ENCODE peak calls at places on chromosomes 11 and 22, in eight cellular contexts. T is progenitor cell of endocrine pancreas, B is bronchial epithelial cell, V is GM13976, O is fibroblast of mammary gland, J is tibial artery, Y is dorsolateral prefrontal cortex, M is kidney. R is an unnamed sample.

GRCh38 chr11:47395225-47396048 is 13.0 kb upstream of the SLC39A13 start:
- DNase-seq in V (no peak), J (peak; percentile 67), O (no peak), T (no peak), M (peak; percentile 76), B (no peak), Y (no peak), R (no peak)

GRCh38 chr22:36580846-36581245 is 51.9 kb upstream of the EIF3D start:
- DNase-seq in O (no peak), J (no peak), V (no peak), Y (no peak), T (no peak), M (peak; percentile 12), B (no peak), R (no peak)

GRCh38 chr11:129374993-129375721 is 491 bp upstream of the BARX2 start:
- DNase-seq in M (peak; percentile 80), V (peak; percentile 37), B (peak; percentile 45), J (no peak), O (no peak), Y (no peak), T (peak; percentile 31), R (peak; percentile 26)

GRCh38 chr11:119839504-119840133 is 110.6 kb upstream of the NECTIN1 start:
- DNase-seq in J (no peak), O (no peak), Y (no peak), M (no peak), T (no peak), B (no peak), V (no peak), R (no peak)

GRCh38 chr11:84261707-84262106 is 975.5 kb upstream of the CCDC90B start:
- DNase-seq in Y (no peak), O (peak; percentile 18), M (no peak), T (no peak), V (no peak), B (peak; percentile 6), J (no peak), R (no peak)

GRCh38 chr22:41094036-41094435 is 1.6 kb downstream of the EP300 start:
- DNase-seq in O (peak; percentile 49), M (no peak), V (peak; percentile 36), B (peak; percentile 32), T (no peak), J (no peak), Y (no peak), R (peak; percentile 42)

GRCh38 chr11:3357994-3358676 is 20.8 kb downstream of the ZNF195 start:
- DNase-seq in B (no peak), J (no peak), V (no peak), O (no peak), M (no peak), Y (no peak), T (no peak), R (no peak)

GRCh38 chr11:111526501-111526900 is 11.9 kb downstream of the HOATZ start:
- DNase-seq in M (no peak), B (peak; percentile 96), T (no peak), J (no peak), V (peak; percentile 67), O (peak; percentile 72), Y (no peak), R (no peak)

GRCh38 chr22:38843201-38843715 is 570 bp downstream of the NPTXR start:
- DNase-seq in O (peak; percentile 52), Y (no peak), J (no peak), T (peak; percentile 48), M (no peak), V (peak; percentile 69), B (peak; percentile 16), R (no peak)

DNA sequence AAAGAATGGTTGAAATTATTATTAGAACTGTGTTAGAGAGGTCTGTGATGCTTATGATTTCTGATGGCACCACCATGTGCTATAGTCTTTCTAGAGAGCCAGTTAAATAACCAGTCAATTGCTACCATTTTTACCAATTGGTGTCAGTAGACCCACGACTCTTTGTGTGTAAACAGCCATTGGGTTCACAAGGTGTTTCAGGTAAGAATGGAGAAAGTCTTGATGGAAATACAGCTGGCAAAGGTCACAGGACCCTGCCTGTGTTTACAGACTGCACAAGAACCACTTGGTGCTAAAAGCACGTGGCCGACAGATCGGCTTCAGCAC is 30.5 kb upstream of the OR10G7 start:
- DNase-seq in V (no peak), M (no peak), T (no peak), J (no peak), B (no peak), O (no peak), Y (no peak), R (no peak)
- TF ChIP-seq CTCF in V (no peak), M (no peak), T (no peak), J (no peak), B (no peak), O (no peak), Y (peak; percentile 23), R (no peak)

GRCh38 chr11:79052539-79052938 is 388.3 kb downstream of the TENM4 start:
- DNase-seq in B (no peak), V (no peak), O (no peak), T (no peak), J (no peak), M (no peak), Y (no peak), R (no peak)
- TF ChIP-seq CTCF in B (peak; percentile 35), V (no peak), O (peak; percentile 10), T (peak; percentile 35), J (no peak), M (peak; percentile 7), Y (peak; percentile 31), R (no peak)

DNA sequence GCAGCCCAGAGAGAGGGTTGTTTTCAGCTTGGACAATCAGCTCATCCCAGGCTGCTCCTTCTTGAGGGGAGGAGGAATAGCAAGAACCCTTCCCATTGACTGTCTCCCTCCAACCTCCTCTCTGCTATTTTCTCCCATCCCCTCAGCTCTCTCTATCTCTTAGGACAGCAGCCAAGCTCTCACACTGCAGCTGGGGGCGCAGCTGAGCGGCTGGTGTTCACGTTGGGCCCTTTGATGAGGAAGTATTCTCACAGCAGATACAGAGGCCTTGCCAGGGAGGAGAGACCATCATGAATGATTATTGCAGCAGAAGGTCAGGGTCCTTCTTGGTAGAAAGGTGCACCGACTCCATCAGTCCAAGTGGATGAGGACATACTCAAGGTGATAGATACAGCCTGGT is 26.5 kb upstream of the CADM1 start:
- DNase-seq in T (no peak), J (no peak), M (no peak), V (no peak), O (no peak), Y (no peak), B (no peak), R (no peak)
- TF ChIP-seq CTCF in T (peak; percentile 26), J (no peak), M (no peak), V (peak; percentile 27), O (no peak), Y (no peak), B (no peak), R (no peak)

DNA sequence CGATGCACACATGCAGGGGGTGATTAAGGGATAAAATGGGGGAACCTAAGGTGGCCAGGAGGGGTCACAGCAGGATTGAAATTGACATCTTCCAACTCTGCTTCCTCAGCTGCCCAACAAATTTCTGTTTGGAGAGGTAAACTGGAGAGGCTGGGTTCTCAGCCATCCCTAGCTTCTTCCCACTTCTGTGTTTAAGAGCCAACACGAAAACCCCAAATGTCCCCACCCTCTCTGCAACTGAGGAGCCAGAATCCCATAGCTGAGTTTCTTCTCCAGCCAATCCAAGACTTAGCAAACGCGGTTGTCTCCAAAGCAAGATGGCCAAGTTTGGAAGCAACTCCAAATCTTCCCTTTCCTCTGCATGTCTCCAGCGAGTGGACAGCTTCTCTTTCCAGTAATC is 539.1 kb downstream of the MIAT start:
- DNase-seq in T (no peak), O (no peak), J (no peak), B (no peak), V (no peak), M (no peak), Y (no peak), R (no peak)
- TF ChIP-seq CTCF in T (no peak), O (no peak), J (no peak), B (no peak), V (no peak), M (no peak), Y (no peak), R (no peak)

DNA sequence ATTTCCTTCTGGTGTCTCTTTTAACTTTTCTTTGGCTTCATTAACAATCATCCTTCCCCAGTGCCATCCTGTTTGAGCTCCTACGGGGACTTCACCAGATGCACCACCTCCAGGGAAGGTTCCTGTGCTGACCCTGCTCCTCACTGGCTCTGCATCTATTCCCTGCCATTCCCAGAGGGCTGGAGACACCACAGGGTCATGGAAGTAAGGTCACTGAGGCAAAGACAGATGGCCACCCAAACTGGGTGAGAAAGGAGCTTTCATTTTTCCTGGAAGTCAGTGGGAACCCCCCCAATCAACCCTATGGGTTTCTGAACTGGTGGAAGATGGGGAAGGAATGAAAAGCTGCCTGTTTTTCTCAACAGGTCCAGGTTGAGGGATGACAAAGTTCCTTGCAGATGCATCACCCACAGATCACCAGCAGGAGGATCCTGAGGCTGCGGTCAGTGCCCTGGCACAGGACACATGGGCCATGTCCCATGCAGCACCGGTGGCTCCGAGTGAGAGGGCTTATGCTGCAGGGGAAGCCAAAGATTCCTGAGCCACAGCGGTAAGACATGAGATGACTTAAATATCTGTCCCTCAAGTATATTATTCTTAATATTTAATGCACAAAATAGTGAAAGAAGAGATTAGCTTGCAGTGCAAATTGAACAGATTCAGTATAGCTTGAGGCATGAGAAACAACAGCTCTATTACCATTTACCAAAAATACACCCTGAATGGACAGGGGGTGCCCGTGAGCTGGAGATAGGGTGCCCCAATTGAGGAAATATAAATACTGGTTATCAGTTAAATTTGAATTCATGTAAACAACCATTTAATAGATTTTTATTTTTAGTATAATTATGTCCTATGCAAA is 73.0 kb upstream of the VPREB1 start:
- DNase-seq in J (no peak), O (peak; percentile 13), Y (no peak), V (no peak), M (no peak), B (peak; percentile 8), T (no peak), R (peak; percentile 28)
- TF ChIP-seq CTCF in J (no peak), O (peak; percentile 33), Y (no peak), V (peak; percentile 36), M (peak; percentile 55), B (peak; percentile 43), T (peak; percentile 51), R (peak; percentile 49)

DNA sequence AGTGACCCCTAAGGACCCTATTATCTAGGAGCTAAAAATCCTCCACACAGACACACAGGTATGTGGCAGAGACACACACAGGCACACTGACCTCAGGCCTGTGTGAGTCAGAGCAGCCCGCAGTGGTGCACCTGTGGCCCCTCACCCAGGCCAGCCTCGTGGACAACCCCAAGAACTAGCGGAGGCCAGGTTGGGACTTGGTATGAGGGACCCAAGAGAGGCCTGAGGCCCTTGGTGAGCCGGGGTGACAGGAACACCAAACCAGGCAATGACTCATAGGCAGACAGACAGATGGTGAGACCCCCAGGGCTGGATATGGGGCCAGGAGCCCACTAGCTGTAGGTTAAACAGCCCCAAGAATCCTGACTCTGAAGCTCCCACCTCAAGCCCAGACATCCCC is 6.0 kb downstream of the CASTOR1 start:
- DNase-seq in J (no peak), T (no peak), Y (no peak), M (no peak), V (no peak), O (no peak), B (no peak), R (no peak)
- TF ChIP-seq CTCF in J (no peak), T (no peak), Y (no peak), M (no peak), V (no peak), O (no peak), B (no peak), R (no peak)